ENCODE peak calls at places on chromosomes 13 and 19, in ten cellular contexts. One of them, this sample, is unnamed.

GRCh38 chr13:110685305-110685704 is 20.6 kb downstream of the CARS2 start:
- DNase-seq in DND-41: no peak
- DNase-seq in tibial nerve: no peak
- DNase-seq in kidney epithelial cell: no peak
- DNase-seq in AG09309: no peak
- DNase-seq in IMR-90: peak; percentile 44
- DNase-seq in breast epithelium: no peak
- DNase-seq in right atrium auricular region: no peak
- DNase-seq in cardiac fibroblast: no peak
- DNase-seq in heart right ventricle: no peak
- DNase-seq in this sample: no peak

GRCh38 chr13:75635101-75635620 is 969 bp upstream of the LMO7 start:
- DNase-seq in kidney epithelial cell: no peak
- DNase-seq in AG09309: no peak
- DNase-seq in IMR-90: no peak
- DNase-seq in right atrium auricular region: no peak
- DNase-seq in DND-41: no peak
- DNase-seq in breast epithelium: no peak
- DNase-seq in heart right ventricle: no peak
- DNase-seq in cardiac fibroblast: no peak
- DNase-seq in tibial nerve: no peak
- DNase-seq in this sample: no peak

GRCh38 chr19:13022859-13023636 is 27.8 kb downstream of the NFIX start:
- DNase-seq in right atrium auricular region: peak; percentile 86
- DNase-seq in kidney epithelial cell: no peak
- DNase-seq in AG09309: peak; percentile 96
- DNase-seq in DND-41: peak; percentile 15
- DNase-seq in cardiac fibroblast: peak; percentile 97
- DNase-seq in breast epithelium: peak; percentile 91
- DNase-seq in heart right ventricle: peak; percentile 82
- DNase-seq in IMR-90: peak; percentile 95
- DNase-seq in tibial nerve: peak; percentile 73
- DNase-seq in this sample: peak; percentile 71

GRCh38 chr19:33390908-33391630 is 17.6 kb downstream of the CEBPG start:
- DNase-seq in breast epithelium: peak; percentile 43
- DNase-seq in DND-41: no peak
- DNase-seq in heart right ventricle: no peak
- DNase-seq in IMR-90: no peak
- DNase-seq in right atrium auricular region: no peak
- DNase-seq in tibial nerve: peak; percentile 11
- DNase-seq in cardiac fibroblast: no peak
- DNase-seq in kidney epithelial cell: no peak
- DNase-seq in AG09309: no peak
- DNase-seq in this sample: no peak

GRCh38 chr13:110498327-110498726 is 63.2 kb downstream of the RAB20 start:
- DNase-seq in breast epithelium: no peak
- DNase-seq in AG09309: no peak
- DNase-seq in heart right ventricle: no peak
- DNase-seq in tibial nerve: no peak
- DNase-seq in kidney epithelial cell: no peak
- DNase-seq in DND-41: no peak
- DNase-seq in right atrium auricular region: no peak
- DNase-seq in cardiac fibroblast: no peak
- DNase-seq in IMR-90: peak; percentile 8
- DNase-seq in this sample: no peak

GRCh38 chr13:71492346-71492871 is 374.6 kb downstream of the DACH1 start:
- DNase-seq in heart right ventricle: no peak
- DNase-seq in DND-41: no peak
- DNase-seq in IMR-90: no peak
- DNase-seq in cardiac fibroblast: no peak
- DNase-seq in AG09309: no peak
- DNase-seq in breast epithelium: no peak
- DNase-seq in tibial nerve: no peak
- DNase-seq in right atrium auricular region: no peak
- DNase-seq in kidney epithelial cell: no peak
- DNase-seq in this sample: no peak

GRCh38 chr19:30450101-30450500 is 77.9 kb downstream of the ZNF536 start:
- DNase-seq in DND-41: peak; percentile 54
- DNase-seq in tibial nerve: no peak
- DNase-seq in cardiac fibroblast: peak; percentile 29
- DNase-seq in right atrium auricular region: peak; percentile 65
- DNase-seq in IMR-90: no peak
- DNase-seq in kidney epithelial cell: peak; percentile 60
- DNase-seq in AG09309: no peak
- DNase-seq in heart right ventricle: peak; percentile 27
- DNase-seq in breast epithelium: no peak
- DNase-seq in this sample: no peak

GRCh38 chr13:41995946-41996345 is 35.0 kb upstream of the VWA8 start:
- DNase-seq in kidney epithelial cell: peak; percentile 32
- DNase-seq in breast epithelium: no peak
- DNase-seq in right atrium auricular region: no peak
- DNase-seq in cardiac fibroblast: peak; percentile 47
- DNase-seq in heart right ventricle: no peak
- DNase-seq in DND-41: peak; percentile 22
- DNase-seq in AG09309: peak; percentile 11
- DNase-seq in tibial nerve: no peak
- DNase-seq in IMR-90: peak; percentile 75
- DNase-seq in this sample: no peak

GRCh38 chr13:94495806-94496205 is 16.3 kb upstream of the DCT start:
- DNase-seq in heart right ventricle: no peak
- DNase-seq in right atrium auricular region: no peak
- DNase-seq in IMR-90: no peak
- DNase-seq in breast epithelium: no peak
- DNase-seq in tibial nerve: no peak
- DNase-seq in AG09309: no peak
- DNase-seq in DND-41: no peak
- DNase-seq in cardiac fibroblast: no peak
- DNase-seq in kidney epithelial cell: no peak
- DNase-seq in this sample: no peak

GRCh38 chr19:11736696-11737095 is 2.0 kb downstream of the ZNF823 start:
- DNase-seq in cardiac fibroblast: peak; percentile 36
- DNase-seq in tibial nerve: no peak
- DNase-seq in breast epithelium: no peak
- DNase-seq in AG09309: no peak
- DNase-seq in DND-41: peak; percentile 52
- DNase-seq in heart right ventricle: peak; percentile 31
- DNase-seq in right atrium auricular region: peak; percentile 63
- DNase-seq in IMR-90: peak; percentile 33
- DNase-seq in kidney epithelial cell: no peak
- DNase-seq in this sample: no peak

GRCh38 chr13:71320452-71320851 is 546.6 kb downstream of the DACH1 start:
- DNase-seq in DND-41: peak; percentile 7
- DNase-seq in IMR-90: peak; percentile 41
- DNase-seq in tibial nerve: no peak
- DNase-seq in heart right ventricle: no peak
- DNase-seq in AG09309: no peak
- DNase-seq in cardiac fibroblast: peak; percentile 61
- DNase-seq in breast epithelium: no peak
- DNase-seq in right atrium auricular region: no peak
- DNase-seq in kidney epithelial cell: no peak
- DNase-seq in this sample: no peak

GRCh38 chr13:23386533-23386932 is 47.0 kb downstream of the SACS start:
- DNase-seq in kidney epithelial cell: no peak
- DNase-seq in breast epithelium: no peak
- DNase-seq in AG09309: no peak
- DNase-seq in right atrium auricular region: no peak
- DNase-seq in cardiac fibroblast: no peak
- DNase-seq in heart right ventricle: no peak
- DNase-seq in tibial nerve: no peak
- DNase-seq in DND-41: no peak
- DNase-seq in IMR-90: no peak
- DNase-seq in this sample: no peak

GRCh38 chr13:82962422-82962821 is 919.9 kb downstream of the SLITRK1 start:
- DNase-seq in kidney epithelial cell: no peak
- DNase-seq in DND-41: no peak
- DNase-seq in cardiac fibroblast: no peak
- DNase-seq in tibial nerve: no peak
- DNase-seq in breast epithelium: no peak
- DNase-seq in IMR-90: no peak
- DNase-seq in right atrium auricular region: no peak
- DNase-seq in AG09309: no peak
- DNase-seq in heart right ventricle: no peak
- DNase-seq in this sample: no peak

GRCh38 chr13:82961757-82962156 is 920.5 kb downstream of the SLITRK1 start:
- DNase-seq in DND-41: no peak
- DNase-seq in AG09309: no peak
- DNase-seq in IMR-90: no peak
- DNase-seq in breast epithelium: no peak
- DNase-seq in cardiac fibroblast: no peak
- DNase-seq in right atrium auricular region: no peak
- DNase-seq in tibial nerve: no peak
- DNase-seq in heart right ventricle: no peak
- DNase-seq in kidney epithelial cell: no peak
- DNase-seq in this sample: no peak

DNA sequence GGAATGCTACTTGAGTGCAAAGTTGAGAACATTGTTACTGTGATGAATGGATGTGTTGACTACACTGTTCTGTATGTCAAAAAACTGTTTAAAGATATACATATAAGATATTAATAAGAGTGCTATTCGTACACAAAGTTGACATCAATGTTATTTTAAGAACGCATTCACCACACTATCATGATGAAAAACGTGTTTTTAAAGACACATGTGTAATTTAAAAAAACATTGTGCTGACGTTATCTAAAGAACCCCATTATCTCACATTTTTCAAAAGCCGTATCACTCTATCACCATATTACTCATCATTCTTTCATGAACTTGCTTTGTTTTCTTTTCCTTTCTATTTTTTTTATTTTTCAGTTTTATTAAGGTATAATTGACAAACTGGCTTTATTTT is 918.8 kb downstream of the SLITRK1 start:
- DNase-seq in breast epithelium: no peak
- DNase-seq in cardiac fibroblast: peak; percentile 35
- DNase-seq in kidney epithelial cell: no peak
- DNase-seq in AG09309: no peak
- DNase-seq in heart right ventricle: no peak
- DNase-seq in DND-41: no peak
- DNase-seq in IMR-90: peak; percentile 33
- DNase-seq in right atrium auricular region: no peak
- DNase-seq in tibial nerve: no peak
- DNase-seq in this sample: no peak
- TF ChIP-seq CTCF in breast epithelium: no peak
- TF ChIP-seq CTCF in cardiac fibroblast: no peak
- TF ChIP-seq CTCF in kidney epithelial cell: no peak
- TF ChIP-seq CTCF in AG09309: no peak
- TF ChIP-seq CTCF in heart right ventricle: no peak
- TF ChIP-seq CTCF in DND-41: no peak
- TF ChIP-seq CTCF in IMR-90: no peak
- TF ChIP-seq CTCF in right atrium auricular region: no peak
- TF ChIP-seq CTCF in tibial nerve: no peak
- TF ChIP-seq CTCF in this sample: no peak

DNA sequence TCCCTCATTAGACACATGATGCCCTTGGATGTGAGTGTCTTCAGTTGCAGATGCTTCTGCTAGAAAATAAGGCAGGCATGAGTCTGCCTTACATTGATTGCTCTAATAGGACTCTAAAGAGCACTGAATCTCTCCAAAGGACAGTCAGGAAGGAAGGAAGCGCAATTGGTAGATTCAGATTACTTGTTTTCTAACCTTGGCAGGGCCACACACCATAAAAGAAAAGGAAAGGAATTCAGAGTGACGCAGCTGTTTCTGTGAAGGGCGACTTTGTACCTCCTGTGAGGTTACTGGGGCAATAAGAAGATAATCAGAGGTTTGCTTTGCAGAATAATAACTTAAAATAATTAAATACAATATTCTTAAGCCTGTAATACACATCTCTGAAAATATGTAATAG is 48.0 kb downstream of the FRY start:
- DNase-seq in AG09309: no peak
- DNase-seq in cardiac fibroblast: no peak
- DNase-seq in right atrium auricular region: no peak
- DNase-seq in DND-41: no peak
- DNase-seq in tibial nerve: no peak
- DNase-seq in IMR-90: no peak
- DNase-seq in breast epithelium: no peak
- DNase-seq in kidney epithelial cell: no peak
- DNase-seq in heart right ventricle: no peak
- DNase-seq in this sample: no peak
- H3K4me3 ChIP-seq in AG09309: no peak overlapping the region
- H3K4me3 ChIP-seq in cardiac fibroblast: no peak overlapping the region
- H3K4me3 ChIP-seq in right atrium auricular region: no peak overlapping the region
- H3K4me3 ChIP-seq in DND-41: no peak overlapping the region
- H3K4me3 ChIP-seq in tibial nerve: no peak overlapping the region
- H3K4me3 ChIP-seq in IMR-90: no peak overlapping the region
- H3K4me3 ChIP-seq in breast epithelium: no peak overlapping the region
- H3K4me3 ChIP-seq in kidney epithelial cell: no peak overlapping the region
- H3K4me3 ChIP-seq in heart right ventricle: no peak overlapping the region
- H3K4me3 ChIP-seq in this sample: no peak overlapping the region

GRCh38 chr19:44141191-44142013 is at the start of gene ZNF234:
- DNase-seq in tibial nerve: peak; percentile 40
- DNase-seq in IMR-90: peak; percentile 85
- DNase-seq in AG09309: peak; percentile 56
- DNase-seq in cardiac fibroblast: peak; percentile 86
- DNase-seq in DND-41: peak; percentile 79
- DNase-seq in right atrium auricular region: peak; percentile 78
- DNase-seq in heart right ventricle: peak; percentile 70
- DNase-seq in kidney epithelial cell: peak; percentile 55
- DNase-seq in breast epithelium: peak; percentile 65
- DNase-seq in this sample: peak; percentile 78
- TF ChIP-seq CTCF in tibial nerve: no peak
- TF ChIP-seq CTCF in IMR-90: peak; percentile 4
- TF ChIP-seq CTCF in AG09309: peak; percentile 10
- TF ChIP-seq CTCF in cardiac fibroblast: no peak
- TF ChIP-seq CTCF in DND-41: peak; percentile 37
- TF ChIP-seq CTCF in right atrium auricular region: peak; percentile 22
- TF ChIP-seq CTCF in heart right ventricle: no peak
- TF ChIP-seq CTCF in kidney epithelial cell: no peak
- TF ChIP-seq CTCF in breast epithelium: no peak
- TF ChIP-seq CTCF in this sample: peak; percentile 12

GRCh38 chr19:5988520-5989387 is 10.8 kb upstream of the RANBP3 start:
- DNase-seq in IMR-90: peak; percentile 25
- DNase-seq in cardiac fibroblast: peak; percentile 22
- DNase-seq in breast epithelium: no peak
- DNase-seq in AG09309: no peak
- DNase-seq in heart right ventricle: no peak
- DNase-seq in right atrium auricular region: no peak
- DNase-seq in tibial nerve: no peak
- DNase-seq in DND-41: no peak
- DNase-seq in kidney epithelial cell: no peak
- DNase-seq in this sample: no peak

GRCh38 chr19:5989388-5990074 is 11.6 kb upstream of the RANBP3 start:
- DNase-seq in DND-41: no peak
- DNase-seq in breast epithelium: no peak
- DNase-seq in right atrium auricular region: no peak
- DNase-seq in kidney epithelial cell: no peak
- DNase-seq in AG09309: no peak
- DNase-seq in heart right ventricle: no peak
- DNase-seq in cardiac fibroblast: no peak
- DNase-seq in tibial nerve: no peak
- DNase-seq in IMR-90: no peak
- DNase-seq in this sample: no peak

GRCh38 chr19:5992756-5993155 is 14.8 kb upstream of the RANBP3 start:
- DNase-seq in DND-41: no peak
- DNase-seq in heart right ventricle: no peak
- DNase-seq in IMR-90: no peak
- DNase-seq in tibial nerve: no peak
- DNase-seq in right atrium auricular region: no peak
- DNase-seq in breast epithelium: no peak
- DNase-seq in cardiac fibroblast: no peak
- DNase-seq in AG09309: no peak
- DNase-seq in kidney epithelial cell: no peak
- DNase-seq in this sample: no peak

GRCh38 chr19:5991244-5991838 is 13.4 kb upstream of the RANBP3 start:
- DNase-seq in IMR-90: no peak
- DNase-seq in tibial nerve: no peak
- DNase-seq in cardiac fibroblast: no peak
- DNase-seq in right atrium auricular region: no peak
- DNase-seq in heart right ventricle: no peak
- DNase-seq in DND-41: no peak
- DNase-seq in breast epithelium: no peak
- DNase-seq in kidney epithelial cell: no peak
- DNase-seq in AG09309: no peak
- DNase-seq in this sample: no peak

GRCh38 chr19:5990289-5990797 is 12.4 kb upstream of the RANBP3 start:
- DNase-seq in right atrium auricular region: no peak
- DNase-seq in cardiac fibroblast: no peak
- DNase-seq in IMR-90: no peak
- DNase-seq in heart right ventricle: no peak
- DNase-seq in AG09309: no peak
- DNase-seq in kidney epithelial cell: no peak
- DNase-seq in DND-41: no peak
- DNase-seq in tibial nerve: no peak
- DNase-seq in breast epithelium: no peak
- DNase-seq in this sample: no peak
- H3K4me3 ChIP-seq in right atrium auricular region: no peak overlapping the region
- H3K4me3 ChIP-seq in cardiac fibroblast: no peak overlapping the region
- H3K4me3 ChIP-seq in IMR-90: no peak overlapping the region
- H3K4me3 ChIP-seq in heart right ventricle: no peak overlapping the region
- H3K4me3 ChIP-seq in AG09309: no peak overlapping the region
- H3K4me3 ChIP-seq in kidney epithelial cell: no peak overlapping the region
- H3K4me3 ChIP-seq in DND-41: no peak overlapping the region
- H3K4me3 ChIP-seq in tibial nerve: peak overlapping the region; percentile 7
- H3K4me3 ChIP-seq in breast epithelium: no peak overlapping the region
- H3K4me3 ChIP-seq in this sample: no peak overlapping the region